ENCODE peak calls at places on chromosome 1, in five cellular contexts. E is M059J; P is MCF 10A; L is activated naive CD8-positive, alpha-beta T cell treated with anti-CD3 and anti-CD28 coated beads for 36 hours; M is HuH-7.5. G is an unnamed sample.

GRCh38 chr1:206117151-206117948 is at the start of gene AVPR1B:
- DNase-seq in E (peak; percentile 35), P (no peak), L (peak; percentile 38), M (peak; percentile 54), G (peak; percentile 54)

GRCh38 chr1:20470174-20470573 is 15.8 kb downstream of the CAMK2N1 start:
- DNase-seq in E (peak; percentile 35), P (no peak), L (no peak), M (no peak), G (no peak)

GRCh38 chr1:167628754-167629515 is 1.1 kb upstream of the RCSD1 start:
- DNase-seq in E (no peak), P (no peak), L (peak; percentile 13), M (no peak), G (no peak)

GRCh38 chr1:228090613-228091081 is 8.1 kb downstream of the ARF1 start:
- DNase-seq in E (no peak), P (peak; percentile 34), L (no peak), M (no peak), G (peak; percentile 27)

GRCh38 chr1:116334868-116335649 is 38.0 kb upstream of the ATP1A1 start:
- DNase-seq in E (no peak), P (no peak), L (no peak), M (no peak), G (peak; percentile 7)

GRCh38 chr1:81812712-81813111 is 12.0 kb downstream of the ADGRL2 start:
- DNase-seq in E (no peak), P (peak; percentile 22), L (no peak), M (no peak), G (no peak)

GRCh38 chr1:70486676-70487470 is 75.8 kb downstream of the CTH start:
- DNase-seq in E (peak; percentile 86), P (peak; percentile 26), L (no peak), M (no peak), G (peak; percentile 83)

GRCh38 chr1:223097713-223098112 is 45.3 kb downstream of the TLR5 start:
- DNase-seq in E (no peak), P (no peak), L (no peak), M (no peak), G (no peak)

GRCh38 chr1:201346337-201346939 is 31.0 kb downstream of the TNNT2 start:
- DNase-seq in E (peak; percentile 67), P (peak; percentile 93), L (no peak), M (peak; percentile 49), G (peak; percentile 71)

GRCh38 chr1:28056129-28056925 is 32.1 kb downstream of the EYA3 start:
- DNase-seq in E (no peak), P (no peak), L (peak; percentile 73), M (no peak), G (no peak)

GRCh38 chr1:78255378-78255777 is 209.6 kb downstream of the GIPC2 start:
- DNase-seq in E (peak; percentile 79), P (no peak), L (no peak), M (no peak), G (peak; percentile 43)

GRCh38 chr1:168259567-168259966 is 21.1 kb upstream of the TBX19 start:
- DNase-seq in E (no peak), P (no peak), L (no peak), M (no peak), G (no peak)

GRCh38 chr1:156497078-156497742 is 3.4 kb downstream of the MEF2D start:
- DNase-seq in E (no peak), P (no peak), L (no peak), M (no peak), G (peak; percentile 85)

GRCh38 chr1:165697491-165697880 is 876 bp downstream of the ALDH9A1 start:
- DNase-seq in E (peak; percentile 23), P (peak; percentile 25), L (no peak), M (no peak), G (peak; percentile 21)

GRCh38 chr1:81157686-81158085 is 643.0 kb upstream of the ADGRL2 start:
- DNase-seq in E (no peak), P (peak; percentile 44), L (no peak), M (no peak), G (peak; percentile 6)

GRCh38 chr1:237261198-237261597 is 219.2 kb downstream of the RYR2 start:
- DNase-seq in E (no peak), P (no peak), L (no peak), M (no peak), G (no peak)

GRCh38 chr1:110918016-110918415 is 45.1 kb downstream of the CD53 start:
- DNase-seq in E (no peak), P (no peak), L (no peak), M (no peak), G (no peak)

GRCh38 chr1:47804127-47804526 is 193.1 kb downstream of the TRABD2B start:
- DNase-seq in E (no peak), P (no peak), L (no peak), M (no peak), G (no peak)

GRCh38 chr1:246907472-246907871 is 24.3 kb downstream of the AHCTF1 start:
- DNase-seq in E (peak; percentile 46), P (peak; percentile 78), L (no peak), M (no peak), G (peak; percentile 69)

GRCh38 chr1:229204863-229205777 is 65.8 kb upstream of the RAB4A start:
- DNase-seq in E (no peak), P (no peak), L (no peak), M (no peak), G (peak; percentile 74)

GRCh38 chr1:224213438-224214119 is 30.5 kb downstream of the DEGS1 start:
- DNase-seq in E (no peak), P (peak; percentile 33), L (no peak), M (no peak), G (no peak)

GRCh38 chr1:32342704-32343103 is 6.7 kb upstream of the MARCKSL1 start:
- DNase-seq in E (no peak), P (no peak), L (no peak), M (no peak), G (no peak)

GRCh38 chr1:92476071-92476607 is 10.6 kb downstream of the GFI1 start:
- DNase-seq in E (no peak), P (no peak), L (peak; percentile 71), M (no peak), G (no peak)

GRCh38 chr1:184541537-184542152 is 154.8 kb downstream of the C1orf21 start:
- DNase-seq in E (no peak), P (no peak), L (no peak), M (no peak), G (no peak)

GRCh38 chr1:97726386-97726785 is 194.4 kb downstream of the DPYD start:
- DNase-seq in E (peak; percentile 22), P (no peak), L (no peak), M (no peak), G (peak; percentile 34)

GRCh38 chr1:27132624-27133023 is 22.3 kb downstream of the SLC9A1 start:
- DNase-seq in E (no peak), P (no peak), L (no peak), M (no peak), G (no peak)

GRCh38 chr1:203582568-203582967 is 44.1 kb upstream of the ATP2B4 start:
- DNase-seq in E (no peak), P (no peak), L (no peak), M (no peak), G (no peak)

GRCh38 chr1:182087951-182088350 is 26.4 kb upstream of the ZNF648 start:
- DNase-seq in E (peak; percentile 49), P (peak; percentile 70), L (no peak), M (no peak), G (no peak)

G was measured in EH.